ENCODE peak calls at places on chromosomes 11 and 22, in six cellular contexts. One of them, this sample, is unnamed.

GRCh38 chr22:46147471-46148267 is 2.7 kb upstream of the PPARA start:
- DNase-seq in iPS DF 6.9: no peak
- DNase-seq in iris pigment epithelial cell: no peak
- DNase-seq in NCI-H1092: no peak
- DNase-seq in iPS-NIHi11: no peak
- DNase-seq in M059J: no peak
- DNase-seq in this sample: no peak

GRCh38 chr11:11937957-11938356 is 70.5 kb downstream of the DKK3 start:
- DNase-seq in iPS DF 6.9: no peak
- DNase-seq in iPS-NIHi11: no peak
- DNase-seq in iris pigment epithelial cell: peak
- DNase-seq in M059J: peak
- DNase-seq in NCI-H1092: no peak
- DNase-seq in this sample: no peak

GRCh38 chr22:32957093-32957835 is 100.9 kb downstream of the SYN3 start:
- DNase-seq in iris pigment epithelial cell: no peak
- DNase-seq in M059J: no peak
- DNase-seq in iPS DF 6.9: no peak
- DNase-seq in NCI-H1092: no peak
- DNase-seq in iPS-NIHi11: no peak
- DNase-seq in this sample: no peak

GRCh38 chr22:38724926-38725571 is 19.3 kb downstream of the GTPBP1 start:
- DNase-seq in iPS-NIHi11: peak
- DNase-seq in iris pigment epithelial cell: peak
- DNase-seq in iPS DF 6.9: no peak
- DNase-seq in NCI-H1092: no peak
- DNase-seq in M059J: peak
- DNase-seq in this sample: no peak

GRCh38 chr11:86919557-86920210 is 35.5 kb downstream of the FZD4 start:
- DNase-seq in iPS DF 6.9: peak
- DNase-seq in M059J: peak
- DNase-seq in iris pigment epithelial cell: peak
- DNase-seq in NCI-H1092: peak
- DNase-seq in iPS-NIHi11: peak
- DNase-seq in this sample: peak

GRCh38 chr11:116984186-116984585 is 114.0 kb downstream of the SIK3 start:
- DNase-seq in iPS-NIHi11: no peak
- DNase-seq in iris pigment epithelial cell: peak
- DNase-seq in M059J: peak
- DNase-seq in iPS DF 6.9: no peak
- DNase-seq in NCI-H1092: no peak
- DNase-seq in this sample: no peak

GRCh38 chr11:1453611-1454386 is 32.8 kb downstream of the MOB2 start:
- DNase-seq in NCI-H1092: no peak
- DNase-seq in M059J: no peak
- DNase-seq in iPS DF 6.9: no peak
- DNase-seq in iPS-NIHi11: peak
- DNase-seq in iris pigment epithelial cell: no peak
- DNase-seq in this sample: no peak

GRCh38 chr22:30015846-30016245 is 64.4 kb upstream of the HORMAD2 start:
- DNase-seq in iris pigment epithelial cell: peak
- DNase-seq in iPS-NIHi11: no peak
- DNase-seq in NCI-H1092: no peak
- DNase-seq in M059J: peak
- DNase-seq in iPS DF 6.9: no peak
- DNase-seq in this sample: no peak

GRCh38 chr11:65165847-65166317 is 4.2 kb upstream of the SPDYC start:
- DNase-seq in iPS DF 6.9: no peak
- DNase-seq in NCI-H1092: no peak
- DNase-seq in iPS-NIHi11: no peak
- DNase-seq in iris pigment epithelial cell: no peak
- DNase-seq in M059J: no peak
- DNase-seq in this sample: no peak

GRCh38 chr11:61963016-61963281 is 4.5 kb downstream of the FTH1 start:
- DNase-seq in iris pigment epithelial cell: peak
- DNase-seq in M059J: no peak
- DNase-seq in iPS-NIHi11: no peak
- DNase-seq in iPS DF 6.9: no peak
- DNase-seq in NCI-H1092: no peak
- DNase-seq in this sample: no peak

GRCh38 chr22:37850801-37851200 is 1.6 kb downstream of the EIF3L start:
- DNase-seq in iPS DF 6.9: no peak
- DNase-seq in M059J: no peak
- DNase-seq in NCI-H1092: no peak
- DNase-seq in iPS-NIHi11: no peak
- DNase-seq in iris pigment epithelial cell: no peak
- DNase-seq in this sample: no peak

GRCh38 chr22:48960576-48960975 is 867.1 kb downstream of the BRD1 start:
- DNase-seq in iris pigment epithelial cell: no peak
- DNase-seq in NCI-H1092: no peak
- DNase-seq in M059J: no peak
- DNase-seq in iPS-NIHi11: no peak
- DNase-seq in iPS DF 6.9: no peak
- DNase-seq in this sample: no peak

GRCh38 chr11:65786786-65787636 is at the start of gene OVOL1:
- DNase-seq in NCI-H1092: no peak
- DNase-seq in iPS DF 6.9: no peak
- DNase-seq in iris pigment epithelial cell: no peak
- DNase-seq in M059J: no peak
- DNase-seq in iPS-NIHi11: peak
- DNase-seq in this sample: peak

GRCh38 chr11:57269580-57270021 is 32.6 kb upstream of the APLNR start:
- DNase-seq in M059J: peak
- DNase-seq in iPS-NIHi11: no peak
- DNase-seq in iris pigment epithelial cell: no peak
- DNase-seq in NCI-H1092: no peak
- DNase-seq in iPS DF 6.9: no peak
- DNase-seq in this sample: no peak

GRCh38 chr11:57410287-57410686 is 16.6 kb downstream of the SLC43A3 start:
- DNase-seq in iris pigment epithelial cell: peak
- DNase-seq in iPS-NIHi11: no peak
- DNase-seq in M059J: peak
- DNase-seq in NCI-H1092: no peak
- DNase-seq in iPS DF 6.9: no peak
- DNase-seq in this sample: no peak

GRCh38 chr22:32874330-32874729 is 72.8 kb downstream of the TIMP3 start:
- DNase-seq in iPS-NIHi11: no peak
- DNase-seq in iPS DF 6.9: no peak
- DNase-seq in iris pigment epithelial cell: no peak
- DNase-seq in NCI-H1092: no peak
- DNase-seq in M059J: no peak
- DNase-seq in this sample: no peak